ENCODE peak calls at places on chromosomes 11 and 22, in seven cellular contexts. L is naive thymus-derived CD8-positive, alpha-beta T cell; I is AG04450; N is CD4-positive, alpha-beta T cell; O is NCI-H2081; R is mesenteric fat pad; S is spleen. T is an unnamed sample.

GRCh38 chr11:72970557-72971118 is 156.4 kb downstream of the ATG16L2 start:
- DNase-seq in L (no peak), N (no peak), O (no peak), R (no peak), S (no peak), I (no peak), T (no peak)

GRCh38 chr11:119791047-119791446 is 62.0 kb upstream of the NECTIN1 start:
- DNase-seq in O (no peak), L (no peak), R (no peak), S (peak; percentile 64), N (no peak), I (no peak), T (no peak)

GRCh38 chr11:18319914-18320313 is 2.0 kb downstream of the HPS5 start:
- DNase-seq in I (no peak), L (no peak), R (no peak), S (no peak), N (no peak), O (no peak), T (no peak)

GRCh38 chr11:63510360-63511130 is 4.7 kb downstream of the LGALS12 start:
- DNase-seq in L (no peak), N (no peak), I (no peak), R (no peak), S (no peak), O (no peak), T (no peak)

GRCh38 chr11:123562166-123562565 is 92.3 kb downstream of the SCN3B start:
- DNase-seq in S (no peak), O (peak; percentile 52), L (no peak), N (no peak), I (no peak), R (no peak), T (no peak)

GRCh38 chr22:17303840-17304779 is 65.2 kb upstream of the CECR2 start:
- DNase-seq in S (peak; percentile 79), O (no peak), N (peak; percentile 29), I (no peak), L (peak; percentile 48), R (peak; percentile 86), T (no peak)

GRCh38 chr11:106399075-106399500 is 321.6 kb downstream of the AASDHPPT start:
- DNase-seq in R (no peak), L (no peak), N (no peak), S (no peak), I (peak; percentile 98), O (no peak), T (peak; percentile 83)

GRCh38 chr11:75001686-75002085 is 13.0 kb downstream of the NEU3 start:
- DNase-seq in S (no peak), L (no peak), I (no peak), O (no peak), R (no peak), N (no peak), T (no peak)

GRCh38 chr22:21032037-21032842 is at the start of gene SLC7A4:
- DNase-seq in N (no peak), I (no peak), O (no peak), L (no peak), S (peak; percentile 70), R (no peak), T (no peak)

GRCh38 chr11:107858217-107859070 is at the start of gene SLC35F2:
- DNase-seq in S (peak; percentile 95), R (peak; percentile 89), I (no peak), O (peak; percentile 89), N (peak; percentile 50), L (peak; percentile 25), T (peak; percentile 92)

GRCh38 chr11:102647430-102647829 is 22.3 kb upstream of the MMP20 start:
- DNase-seq in I (no peak), O (no peak), L (no peak), S (no peak), R (no peak), N (no peak), T (no peak)

GRCh38 chr11:118699508-118700220 is 20.2 kb upstream of the TREH start:
- DNase-seq in N (peak; percentile 48), L (peak; percentile 89), I (no peak), S (no peak), O (no peak), R (peak; percentile 73), T (no peak)

GRCh38 chr22:30325724-30326703 is 727 bp downstream of the TBC1D10A start:
- DNase-seq in N (no peak), S (no peak), O (no peak), L (no peak), I (no peak), R (no peak), T (no peak)

GRCh38 chr22:37498289-37498909 is 12.2 kb upstream of the MFNG start:
- DNase-seq in O (no peak), R (no peak), S (peak; percentile 87), I (no peak), L (peak; percentile 68), N (peak; percentile 70), T (peak; percentile 50)

GRCh38 chr22:40196628-40197027 is 18.9 kb downstream of the TNRC6B start:
- DNase-seq in R (no peak), N (no peak), O (no peak), L (no peak), I (peak; percentile 86), S (no peak), T (peak; percentile 65)

GRCh38 chr11:43316451-43316850 is 4.7 kb downstream of the API5 start:
- DNase-seq in O (no peak), I (no peak), S (no peak), L (no peak), R (no peak), N (no peak), T (no peak)

GRCh38 chr22:36333632-36334031 is 54.1 kb downstream of the MYH9 start:
- DNase-seq in S (no peak), L (no peak), O (no peak), N (no peak), I (no peak), R (no peak), T (no peak)

GRCh38 chr11:123564225-123564624 is 90.2 kb downstream of the SCN3B start:
- DNase-seq in N (no peak), R (no peak), L (no peak), S (no peak), O (no peak), I (no peak), T (no peak)

GRCh38 chr11:68942751-68943271 is 38.0 kb downstream of the MRGPRD start:
- DNase-seq in O (no peak), R (no peak), S (peak; percentile 69), I (no peak), N (no peak), L (no peak), T (no peak)

GRCh38 chr11:61004037-61004641 is 32.7 kb downstream of the CD6 start:
- DNase-seq in L (peak; percentile 44), S (peak; percentile 64), R (no peak), N (no peak), O (peak; percentile 41), I (no peak), T (peak; percentile 84)

GRCh38 chr11:102451693-102452460 is 688 bp downstream of the TMEM123 start:
- DNase-seq in S (peak; percentile 95), L (peak; percentile 79), I (no peak), R (no peak), N (peak; percentile 71), O (peak; percentile 74), T (peak; percentile 83)

GRCh38 chr22:20983081-20983745 is 1.1 kb downstream of the LZTR1 start:
- DNase-seq in O (no peak), I (no peak), S (no peak), L (no peak), N (no peak), R (no peak), T (no peak)